ENCODE peak calls at places on chromosome 12, in six cellular contexts. S, P, F, B, G and O are unnamed samples.

GRCh38 chr12:4243098-4243795 is 30.3 kb upstream of the CCND2 start:
- DNase-seq in S (no peak), P (no peak), F (no peak), B (no peak), G (no peak), O (no peak)

GRCh38 chr12:58575281-58575680 is 345.0 kb downstream of the LRIG3 start:
- DNase-seq in S (no peak), P (no peak), F (peak), B (no peak), G (peak), O (no peak)

GRCh38 chr12:30269491-30269890 is 426.2 kb downstream of the IPO8 start:
- DNase-seq in S (no peak), P (no peak), F (no peak), B (no peak), G (no peak), O (no peak)

GRCh38 chr12:121791671-121792496 is 1.6 kb downstream of the RHOF start:
- DNase-seq in S (no peak), P (no peak), F (no peak), B (peak), G (no peak), O (no peak)

GRCh38 chr12:1540690-1541089 is 53.7 kb downstream of the FBXL14 start:
- DNase-seq in S (no peak), P (no peak), F (no peak), B (no peak), G (no peak), O (no peak)

GRCh38 chr12:95173392-95174251 is 43.6 kb downstream of the FGD6 start:
- DNase-seq in S (peak), P (no peak), F (peak), B (peak), G (peak), O (peak)

GRCh38 chr12:19482036-19482435 is 42.7 kb downstream of the AEBP2 start:
- DNase-seq in S (no peak), P (no peak), F (no peak), B (no peak), G (no peak), O (no peak)

GRCh38 chr12:8847435-8847834 is 25.0 kb downstream of the A2ML1 start:
- DNase-seq in S (no peak), P (no peak), F (no peak), B (no peak), G (no peak), O (no peak)

GRCh38 chr12:94571556-94571955 is 78.8 kb downstream of the TMCC3 start:
- DNase-seq in S (no peak), P (peak), F (peak), B (no peak), G (peak), O (peak)

GRCh38 chr12:55696796-55697462 is 10.8 kb downstream of the ITGA7 start:
- DNase-seq in S (no peak), P (no peak), F (no peak), B (peak), G (no peak), O (no peak)

GRCh38 chr12:97957109-97957508 is 494.5 kb downstream of the RMST start:
- DNase-seq in S (no peak), P (no peak), F (no peak), B (no peak), G (no peak), O (no peak)

GRCh38 chr12:93597608-93598007 is 25.1 kb downstream of the SOCS2 start:
- DNase-seq in S (no peak), P (no peak), F (no peak), B (no peak), G (no peak), O (no peak)

GRCh38 chr12:52865090-52865944 is 16.5 kb upstream of the KRT78 start:
- DNase-seq in S (peak), P (peak), F (peak), B (peak), G (peak), O (peak)

GRCh38 chr12:42705863-42706262 is 116.3 kb upstream of the PRICKLE1 start:
- DNase-seq in S (peak), P (no peak), F (peak), B (no peak), G (peak), O (peak)

GRCh38 chr12:1906579-1906978 is 11.9 kb downstream of the CACNA2D4 start:
- DNase-seq in S (no peak), P (no peak), F (no peak), B (no peak), G (no peak), O (no peak)

GRCh38 chr12:62252576-62252975 is 7.6 kb upstream of the USP15 start:
- DNase-seq in S (no peak), P (no peak), F (no peak), B (no peak), G (no peak), O (no peak)

GRCh38 chr12:117527480-117527857 is 166.0 kb upstream of the NOS1 start:
- DNase-seq in S (no peak), P (no peak), F (no peak), B (no peak), G (no peak), O (peak)

GRCh38 chr12:95185096-95185495 is 32.2 kb downstream of the FGD6 start:
- DNase-seq in S (no peak), P (no peak), F (no peak), B (no peak), G (no peak), O (no peak)

GRCh38 chr12:131682511-131682895 is 28.4 kb upstream of the SFSWAP start:
- DNase-seq in S (no peak), P (no peak), F (no peak), B (no peak), G (no peak), O (no peak)

GRCh38 chr12:77357654-77358053 is 292.3 kb upstream of the E2F7 start:
- DNase-seq in S (no peak), P (no peak), F (no peak), B (no peak), G (no peak), O (no peak)

GRCh38 chr12:4379410-4379809 is at the start of gene FGF23:
- DNase-seq in S (no peak), P (no peak), F (peak), B (no peak), G (peak), O (peak)

GRCh38 chr12:13982010-13982409 is 608 bp upstream of the GRIN2B start:
- DNase-seq in S (peak), P (no peak), F (no peak), B (no peak), G (no peak), O (peak)